ENCODE peak calls at places on chromosomes 6 and 20, in five cellular contexts. F, B, Q, Z and A are unnamed samples.

GRCh38 chr6:127538750-127539264 is 19.7 kb upstream of the MTCL3 start:
- DNase-seq in F (no peak), B (no peak), Q (no peak), Z (no peak), A (no peak)

GRCh38 chr6:31581511-31582229 is 554 bp downstream of the LTB start:
- DNase-seq in F (no peak), B (no peak), Q (no peak), Z (no peak), A (no peak)

GRCh38 chr6:8236956-8237355 is 134.6 kb upstream of the EEF1E1 start:
- DNase-seq in F (no peak), B (no peak), Q (peak), Z (no peak), A (no peak)

GRCh38 chr6:95572098-95572497 is 5.2 kb upstream of the MANEA start:
- DNase-seq in F (no peak), B (no peak), Q (no peak), Z (no peak), A (no peak)

GRCh38 chr20:19973920-19974620 is 43.1 kb upstream of the NAA20 start:
- DNase-seq in F (no peak), B (peak), Q (peak), Z (no peak), A (no peak)

GRCh38 chr20:38303908-38304379 is at the start of gene BPI:
- DNase-seq in F (peak), B (no peak), Q (no peak), Z (no peak), A (no peak)

GRCh38 chr20:38094373-38094775 is 60.8 kb downstream of the RPRD1B start:
- DNase-seq in F (no peak), B (no peak), Q (peak), Z (peak), A (no peak)

GRCh38 chr20:48489656-48490055 is 338.1 kb downstream of the PREX1 start:
- DNase-seq in F (no peak), B (no peak), Q (no peak), Z (no peak), A (no peak)

GRCh38 chr6:24583463-24584389 is 62.3 kb downstream of the KIAA0319 start:
- DNase-seq in F (no peak), B (peak), Q (peak), Z (peak), A (peak)

GRCh38 chr6:132199343-132199742 is 201.9 kb downstream of the MOXD1 start:
- DNase-seq in F (peak), B (no peak), Q (peak), Z (no peak), A (no peak)

GRCh38 chr6:144145546-144145945 is 4.8 kb upstream of the STX11 start:
- DNase-seq in F (no peak), B (no peak), Q (peak), Z (no peak), A (no peak)

GRCh38 chr6:160076009-160076408 is 45.6 kb upstream of the SLC22A1 start:
- DNase-seq in F (no peak), B (no peak), Q (no peak), Z (no peak), A (no peak)

GRCh38 chr20:51534764-51535386 is 7.6 kb downstream of the NFATC2 start:
- DNase-seq in F (no peak), B (no peak), Q (no peak), Z (no peak), A (no peak)

GRCh38 chr6:41098366-41098765 is 25.6 kb downstream of the NFYA start:
- DNase-seq in F (no peak), B (no peak), Q (peak), Z (no peak), A (no peak)

GRCh38 chr6:10373642-10374359 is 41.1 kb downstream of the TFAP2A start:
- DNase-seq in F (peak), B (no peak), Q (peak), Z (no peak), A (no peak)

GRCh38 chr20:62117658-62118057 is 4.6 kb upstream of the LSM14B start:
- DNase-seq in F (no peak), B (peak), Q (no peak), Z (peak), A (no peak)

GRCh38 chr6:39228111-39228971 is 934 bp downstream of the KCNK5 start:
- DNase-seq in F (no peak), B (no peak), Q (no peak), Z (no peak), A (no peak)

GRCh38 chr20:8722277-8722928 is 346.5 kb upstream of the PLCB4 start:
- DNase-seq in F (peak), B (no peak), Q (peak), Z (peak), A (peak)

GRCh38 chr20:57638173-57638894 is 18.1 kb upstream of the ZBP1 start:
- DNase-seq in F (no peak), B (no peak), Q (no peak), Z (no peak), A (no peak)

GRCh38 chr20:3210346-3210745 is 1.0 kb downstream of the ITPA start:
- DNase-seq in F (no peak), B (no peak), Q (no peak), Z (no peak), A (no peak)

GRCh38 chr20:59095140-59095539 is 52.6 kb upstream of the PRELID3B start:
- DNase-seq in F (no peak), B (no peak), Q (no peak), Z (no peak), A (no peak)

GRCh38 chr6:32609731-32610640 is 20.3 kb upstream of the HLA-DRB1 start:
- DNase-seq in F (peak), B (peak), Q (peak), Z (peak), A (no peak)

GRCh38 chr6:37804676-37805075 is 14.9 kb upstream of the ZFAND3 start:
- DNase-seq in F (no peak), B (no peak), Q (peak), Z (no peak), A (no peak)

GRCh38 chr6:137352859-137353258 is 133.7 kb upstream of the IFNGR1 start:
- DNase-seq in F (no peak), B (no peak), Q (no peak), Z (no peak), A (peak)

GRCh38 chr6:133341607-133342158 is 100.5 kb downstream of the EYA4 start:
- DNase-seq in F (peak), B (no peak), Q (peak), Z (no peak), A (no peak)

GRCh38 chr6:158631678-158632537 is 12.6 kb downstream of the DYNLT1 start:
- DNase-seq in F (no peak), B (peak), Q (peak), Z (no peak), A (peak)

GRCh38 chr20:50510706-50511401 is 671 bp downstream of the PTPN1 start:
- DNase-seq in F (no peak), B (peak), Q (no peak), Z (peak), A (no peak)

GRCh38 chr20:33811763-33812672 is 870 bp downstream of the CHMP4B start:
- DNase-seq in F (peak), B (peak), Q (peak), Z (peak), A (peak)

GRCh38 chr6:73152998-73153757 is 72.1 kb downstream of the KHDC1L start:
- DNase-seq in F (peak), B (no peak), Q (peak), Z (no peak), A (no peak)

GRCh38 chr6:42453649-42454427 is 2.1 kb upstream of the TRERF1 start:
- DNase-seq in F (no peak), B (peak), Q (peak), Z (no peak), A (peak)

GRCh38 chr6:27812805-27813626 is 99.2 kb downstream of the OR2B2 start:
- DNase-seq in F (no peak), B (no peak), Q (no peak), Z (no peak), A (no peak)

GRCh38 chr6:101396552-101397173 is 3.2 kb downstream of the GRIK2 start:
- DNase-seq in F (no peak), B (peak), Q (peak), Z (peak), A (peak)

GRCh38 chr20:4625687-4626086 is 96.0 kb upstream of the PRND start:
- DNase-seq in F (no peak), B (no peak), Q (no peak), Z (no peak), A (no peak)

GRCh38 chr6:1704711-1705110 is 95.0 kb downstream of the FOXC1 start:
- DNase-seq in F (no peak), B (no peak), Q (no peak), Z (no peak), A (no peak)

GRCh38 chr6:105753184-105754097 is 332.7 kb upstream of the PRDM1 start:
- DNase-seq in F (peak), B (no peak), Q (peak), Z (no peak), A (no peak)

GRCh38 chr20:271069-271468 is 13.5 kb downstream of the DEFB132 start:
- DNase-seq in F (no peak), B (no peak), Q (no peak), Z (no peak), A (peak)

GRCh38 chr6:132768051-132768517 is 10.4 kb upstream of the VNN2 start:
- DNase-seq in F (no peak), B (peak), Q (no peak), Z (no peak), A (peak)

GRCh38 chr6:53547166-53547814 is 2.4 kb upstream of the GCLC start:
- DNase-seq in F (no peak), B (no peak), Q (no peak), Z (no peak), A (no peak)

GRCh38 chr20:15609956-15610355 is 963.3 kb downstream of the KIF16B start:
- DNase-seq in F (no peak), B (no peak), Q (no peak), Z (no peak), A (no peak)